ENCODE peak calls at places on chromosomes 11 and 22, in five cellular contexts. F is bronchial epithelial cell, E is osteoblast, A is psoas muscle, W is nephron progenitor cell. M is an unnamed sample.

GRCh38 chr22:42414565-42415298 is 17.5 kb downstream of the NFAM1 start:
- DNase-seq in F (no peak), E (no peak), A (no peak), W (no peak), M (no peak)

GRCh38 chr11:57251491-57252104 is 14.5 kb upstream of the APLNR start:
- DNase-seq in F (no peak), E (no peak), A (peak), W (no peak), M (no peak)

GRCh38 chr11:2143652-2144548 is 4.7 kb upstream of the IGF2 start:
- DNase-seq in F (no peak), E (no peak), A (no peak), W (peak), M (no peak)

GRCh38 chr22:36659762-36660509 is 43.6 kb downstream of the CACNG2 start:
- DNase-seq in F (peak), E (peak), A (peak), W (no peak), M (peak)

GRCh38 chr11:62879554-62879953 is 1.1 kb upstream of the SLC3A2 start:
- DNase-seq in F (no peak), E (peak), A (peak), W (no peak), M (no peak)

GRCh38 chr11:114441921-114442320 is 2.7 kb downstream of the REXO2 start:
- DNase-seq in F (no peak), E (no peak), A (no peak), W (no peak), M (no peak)

GRCh38 chr11:12005476-12005875 is 3.0 kb downstream of the DKK3 start:
- DNase-seq in F (peak), E (no peak), A (no peak), W (no peak), M (no peak)

GRCh38 chr22:44398791-44399190 is 86.0 kb upstream of the SHISAL1 start:
- DNase-seq in F (no peak), E (peak), A (no peak), W (no peak), M (no peak)

GRCh38 chr11:41978951-41979350 is 519.5 kb upstream of the LRRC4C start:
- DNase-seq in F (peak), E (no peak), A (no peak), W (no peak), M (no peak)

GRCh38 chr22:22930571-22931556 is 43.2 kb downstream of the IGLL5 start:
- DNase-seq in F (no peak), E (no peak), A (no peak), W (no peak), M (no peak)

GRCh38 chr22:22929381-22930221 is 42.0 kb downstream of the IGLL5 start:
- DNase-seq in F (no peak), E (no peak), A (no peak), W (no peak), M (no peak)

GRCh38 chr22:22928666-22929380 is 41.2 kb downstream of the IGLL5 start:
- DNase-seq in F (peak), E (peak), A (no peak), W (no peak), M (peak)

GRCh38 chr22:22931557-22932270 is 44.1 kb downstream of the IGLL5 start:
- DNase-seq in F (no peak), E (no peak), A (no peak), W (no peak), M (no peak)

DNA sequence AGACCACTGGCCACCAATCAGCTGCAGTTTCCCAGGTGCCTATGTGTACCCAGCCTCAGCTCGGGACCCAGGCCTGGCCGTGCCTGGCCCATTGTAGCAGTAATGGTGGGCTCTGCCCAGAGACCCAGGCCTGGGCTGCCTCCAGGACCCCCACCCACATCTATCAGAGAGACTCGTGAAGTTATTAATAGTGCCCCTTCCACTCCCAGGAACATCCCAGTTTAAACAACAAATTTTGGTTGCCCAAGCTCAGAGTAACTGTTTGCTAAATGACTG is 42.5 kb downstream of the IGLL5 start:
- DNase-seq in F (no peak), E (no peak), A (no peak), W (no peak), M (no peak)
- TF ChIP-seq CTCF in F (no peak), E (no peak), A (no peak), W (no peak), M (no peak)

DNA sequence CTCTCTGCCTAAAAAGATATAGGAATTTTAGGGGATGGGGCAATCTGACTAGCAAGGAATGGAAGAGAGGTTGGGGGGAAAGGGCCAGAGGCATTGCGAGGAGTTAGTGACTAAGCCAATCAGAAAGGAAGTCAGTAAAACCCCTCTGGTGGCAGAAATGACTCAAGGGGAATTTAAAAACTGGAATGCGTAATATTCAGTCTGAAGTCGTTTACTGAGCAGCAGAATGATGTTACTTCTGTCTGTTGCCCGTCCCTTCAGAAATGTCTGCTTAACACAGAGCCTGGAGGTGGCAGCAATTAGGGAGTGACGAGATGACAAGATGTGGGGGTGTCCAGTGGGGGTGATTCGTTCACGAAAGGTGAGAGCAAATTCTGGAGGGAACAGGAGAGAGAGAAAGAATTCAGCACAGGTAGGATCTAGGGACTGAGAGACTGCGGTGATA is 107.7 kb upstream of the CLMP start:
- DNase-seq in F (peak), E (peak), A (no peak), W (no peak), M (no peak)
- TF ChIP-seq CTCF in F (no peak), E (peak), A (no peak), W (no peak), M (no peak)

GRCh38 chr22:26318975-26319374 is 110.1 kb upstream of the ASPHD2 start:
- DNase-seq in F (peak), E (no peak), A (no peak), W (no peak), M (no peak)
- TF ChIP-seq CTCF in F (peak), E (peak), A (no peak), W (no peak), M (no peak)

DNA sequence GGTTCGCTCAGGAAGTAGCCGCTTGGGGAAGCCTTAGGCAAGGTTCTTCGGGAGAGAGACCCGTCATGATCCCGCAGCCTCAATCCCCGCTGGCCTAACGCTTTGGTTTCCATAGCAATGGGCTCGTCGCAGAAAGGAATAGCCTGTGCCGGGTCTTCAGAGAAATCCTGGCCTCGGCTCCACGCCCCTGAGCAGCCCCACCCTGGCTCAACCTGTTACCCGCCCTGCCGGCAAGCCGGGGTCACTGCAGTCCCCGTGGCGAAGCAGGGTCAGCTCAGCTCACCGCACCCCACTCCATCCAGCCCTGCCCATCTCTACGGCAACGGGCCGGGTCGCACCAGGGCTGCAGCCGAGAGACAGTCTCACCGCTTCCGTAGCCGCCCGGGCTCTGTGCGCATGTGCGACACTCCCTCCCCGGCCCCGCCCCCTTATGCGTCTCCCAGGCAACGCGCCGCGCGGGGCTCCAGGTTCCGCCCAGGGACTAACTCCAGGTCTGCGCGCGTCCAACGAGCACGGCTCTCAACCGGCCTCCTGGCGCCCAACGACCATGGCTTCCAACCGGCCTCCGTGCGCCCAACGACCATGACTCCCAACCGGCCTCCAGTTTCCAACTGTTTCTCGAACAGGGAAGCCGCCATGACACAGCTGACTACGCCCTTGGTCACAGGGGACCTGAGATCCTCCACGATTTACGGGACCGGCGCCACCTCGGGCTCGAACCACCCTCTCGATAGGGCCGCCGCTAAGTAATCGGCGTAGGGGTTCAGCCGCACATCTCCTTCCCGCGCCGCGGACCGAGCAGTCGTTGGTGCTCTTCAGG is at the start of gene DUSP18:
- DNase-seq in F (peak), E (peak), A (peak), W (peak), M (peak)
- TF ChIP-seq CTCF in F (peak), E (peak), A (peak), W (peak), M (no peak)

GRCh38 chr11:100821198-100821597 is 134.1 kb downstream of the ARHGAP42 start:
- DNase-seq in F (no peak), E (no peak), A (no peak), W (no peak), M (no peak)

GRCh38 chr11:100815787-100816330 is 128.8 kb downstream of the ARHGAP42 start:
- DNase-seq in F (no peak), E (no peak), A (no peak), W (no peak), M (no peak)

GRCh38 chr11:100812517-100812916 is 125.4 kb downstream of the ARHGAP42 start:
- DNase-seq in F (no peak), E (no peak), A (no peak), W (no peak), M (no peak)

GRCh38 chr11:100816823-100817222 is 129.7 kb downstream of the ARHGAP42 start:
- DNase-seq in F (peak), E (no peak), A (no peak), W (no peak), M (no peak)

GRCh38 chr11:100817620-100818019 is 130.5 kb downstream of the ARHGAP42 start:
- DNase-seq in F (no peak), E (no peak), A (no peak), W (no peak), M (no peak)
- TF ChIP-seq CTCF in F (no peak), E (peak), A (no peak), W (no peak), M (no peak)

M was measured in pancreas.